ENCODE peak calls at places on chromosomes 4 and X, in five cellular contexts. B is CD8-positive, alpha-beta memory T cell; H is thoracic aorta; L is CD4-positive, CD25-positive, alpha-beta regulatory T cell; V is cardiac septum. U is an unnamed sample.

GRCh38 chr4:21380861-21381260 is 567.7 kb downstream of the KCNIP4 start:
- DNase-seq in B (no peak), H (no peak), L (no peak), V (no peak), U (no peak)

GRCh38 chrX:154490021-154490413 is 412 bp downstream of the SLC10A3 start:
- DNase-seq in B (no peak), H (peak; percentile 15), L (no peak), V (no peak), U (no peak)

GRCh38 chr4:4430492-4431195 is 43.7 kb downstream of the NSG1 start:
- DNase-seq in B (peak; percentile 27), H (no peak), L (peak; percentile 5), V (no peak), U (no peak)

GRCh38 chr4:41134581-41134980 is 79.8 kb downstream of the APBB2 start:
- DNase-seq in B (no peak), H (no peak), L (no peak), V (no peak), U (no peak)

GRCh38 chr4:99723555-99724450 is 66.2 kb upstream of the C4orf54 start:
- DNase-seq in B (no peak), H (peak; percentile 6), L (no peak), V (peak; percentile 80), U (peak; percentile 78)

GRCh38 chrX:48508400-48509244 is at the start of gene PORCN:
- DNase-seq in B (peak; percentile 67), H (no peak), L (peak; percentile 64), V (peak; percentile 92), U (peak; percentile 14)

GRCh38 chr4:161767116-161767515 is 396.7 kb downstream of the FSTL5 start:
- DNase-seq in B (no peak), H (no peak), L (no peak), V (no peak), U (no peak)

GRCh38 chr4:149795256-149795655 is 20.4 kb downstream of the IQCM start:
- DNase-seq in B (no peak), H (no peak), L (no peak), V (no peak), U (no peak)

GRCh38 chrX:2632533-2633504 is 58.3 kb upstream of the CD99 start:
- DNase-seq in B (no peak), H (no peak), L (no peak), V (no peak), U (no peak)

GRCh38 chr4:179624768-179625181 is 2182.5 kb upstream of the AGA start:
- DNase-seq in B (no peak), H (no peak), L (no peak), V (no peak), U (no peak)

U was measured in caudate nucleus.